ENCODE peak calls at places on chromosomes 16 and 17, in four cellular contexts. A is AG10803; Y is activated T-helper 9 cell treated with anti-CD3 and anti-CD28 coated beads, Interleukin-2, amount 50 U/mL, for 16 hours; B is T47D. P is an unnamed sample.

GRCh38 chr17:43309505-43310329 is 75.9 kb upstream of the RNU2-1 start:
- DNase-seq in A (no peak), Y (no peak), B (no peak), P (no peak)

GRCh38 chr17:42023524-42024349 is 3.8 kb downstream of the NKIRAS2 start:
- DNase-seq in A (no peak), Y (no peak), B (no peak), P (peak)

GRCh38 chr17:6485646-6486412 is 41.6 kb downstream of the PIMREG start:
- DNase-seq in A (no peak), Y (no peak), B (no peak), P (no peak)

GRCh38 chr16:24423332-24423731 is 116.0 kb upstream of the RBBP6 start:
- DNase-seq in A (no peak), Y (no peak), B (no peak), P (no peak)

GRCh38 chr17:1490643-1491405 is 1.7 kb downstream of the MYO1C start:
- DNase-seq in A (peak), Y (peak), B (peak), P (peak)

GRCh38 chr16:12252616-12253015 is 276.1 kb downstream of the SNX29 start:
- DNase-seq in A (no peak), Y (no peak), B (no peak), P (no peak)

GRCh38 chr17:2634361-2634960 is 41.0 kb downstream of the PAFAH1B1 start:
- DNase-seq in A (peak), Y (no peak), B (peak), P (no peak)

GRCh38 chr17:34300652-34301390 is 15.3 kb downstream of the CCL11 start:
- DNase-seq in A (peak), Y (no peak), B (no peak), P (no peak)

GRCh38 chr16:25340973-25341372 is 83.3 kb upstream of the ZKSCAN2 start:
- DNase-seq in A (no peak), Y (no peak), B (no peak), P (no peak)

GRCh38 chr16:24848065-24848464 is 2.3 kb downstream of the SLC5A11 start:
- DNase-seq in A (peak), Y (no peak), B (no peak), P (no peak)

GRCh38 chr16:79510879-79511278 is 89.7 kb downstream of the MAF start:
- DNase-seq in A (no peak), Y (no peak), B (no peak), P (no peak)

GRCh38 chr17:32529604-32530003 is 42.8 kb downstream of the CDK5R1 start:
- DNase-seq in A (no peak), Y (no peak), B (no peak), P (no peak)

GRCh38 chr17:15928286-15928785 is 16.6 kb upstream of the ADORA2B start:
- DNase-seq in A (no peak), Y (no peak), B (no peak), P (no peak)

GRCh38 chr16:54414671-54415070 is 128.1 kb upstream of the IRX3 start:
- DNase-seq in A (no peak), Y (no peak), B (no peak), P (no peak)

GRCh38 chr16:24151482-24151939 is 104.6 kb upstream of the CACNG3 start:
- DNase-seq in A (no peak), Y (no peak), B (no peak), P (peak)

GRCh38 chr16:24775455-24775854 is 46.0 kb downstream of the TNRC6A start:
- DNase-seq in A (peak), Y (no peak), B (peak), P (no peak)

GRCh38 chr17:19003966-19004600 is 481 bp downstream of the FAM83G start:
- DNase-seq in A (peak), Y (peak), B (peak), P (peak)

GRCh38 chr17:79915850-79916430 is 76.7 kb upstream of the CBX4 start:
- DNase-seq in A (peak), Y (no peak), B (peak), P (peak)

GRCh38 chr17:29619251-29619650 is 3.5 kb downstream of the CORO6 start:
- DNase-seq in A (peak), Y (no peak), B (no peak), P (no peak)

GRCh38 chr16:2751577-2752034 is 832 bp upstream of the SRRM2 start:
- DNase-seq in A (no peak), Y (no peak), B (peak), P (no peak)

GRCh38 chr17:40598928-40599627 is 33.8 kb upstream of the CCR7 start:
- DNase-seq in A (no peak), Y (peak), B (no peak), P (no peak)

GRCh38 chr16:79132745-79133144 is 467.8 kb downstream of the MAF start:
- DNase-seq in A (no peak), Y (no peak), B (no peak), P (no peak)

GRCh38 chr17:77734371-77735050 is 224.0 kb upstream of the TNRC6C start:
- DNase-seq in A (peak), Y (no peak), B (no peak), P (peak)

GRCh38 chr17:29612094-29612403 is 10.7 kb downstream of the CORO6 start:
- DNase-seq in A (no peak), Y (no peak), B (no peak), P (no peak)

GRCh38 chr17:81802048-81802758 is 1.7 kb upstream of the GCGR start:
- DNase-seq in A (no peak), Y (no peak), B (no peak), P (no peak)

GRCh38 chr16:48353565-48354163 is 31.5 kb downstream of the SIAH1 start:
- DNase-seq in A (peak), Y (peak), B (peak), P (peak)

GRCh38 chr16:59573528-59574271 is 839.6 kb upstream of the GOT2 start:
- DNase-seq in A (peak), Y (no peak), B (no peak), P (peak)

GRCh38 chr17:64291268-64291851 is 28.3 kb upstream of the TEX2 start:
- DNase-seq in A (no peak), Y (no peak), B (no peak), P (no peak)

GRCh38 chr17:33316733-33317132 is 23.6 kb upstream of the ASIC2 start:
- DNase-seq in A (no peak), Y (no peak), B (no peak), P (no peak)

P was measured in NCI-H460.